ENCODE peak calls at places on chromosomes 13 and 19, in nine cellular contexts. D is pancreas, Z is upper lobe of right lung, U is breast epithelium, N is tibial artery, E is Peyer's patch, I is brain microvascular endothelial cell, P is cardiac muscle cell, O is tibial nerve. A is an unnamed sample.

GRCh38 chr13:48505597-48506091 is 27.2 kb downstream of the RCBTB2 start:
- DNase-seq in U (no peak), D (no peak), E (no peak), N (peak; percentile 65), P (no peak), I (no peak), Z (no peak), O (peak; percentile 57), A (no peak)

GRCh38 chr13:24119593-24120508 is 40.7 kb upstream of the SPATA13 start:
- DNase-seq in N (no peak), Z (no peak), D (no peak), I (no peak), P (peak; percentile 24), U (no peak), E (no peak), O (no peak), A (peak; percentile 50)

GRCh38 chr13:110261166-110262081 is 45.5 kb downstream of the COL4A1 start:
- DNase-seq in D (no peak), Z (no peak), E (no peak), O (no peak), U (no peak), P (no peak), N (no peak), I (no peak), A (no peak)

GRCh38 chr19:57105976-57106610 is 13.7 kb upstream of the USP29 start:
- DNase-seq in N (no peak), I (no peak), P (no peak), D (no peak), O (no peak), Z (no peak), U (no peak), E (no peak), A (no peak)

GRCh38 chr19:6730153-6730804 is 7.1 kb downstream of the GPR108 start:
- DNase-seq in E (peak; percentile 94), U (no peak), P (peak; percentile 42), D (peak; percentile 84), O (peak; percentile 81), Z (peak; percentile 96), N (no peak), I (no peak), A (peak; percentile 47)

GRCh38 chr13:44622701-44623100 is 46.6 kb upstream of the TSC22D1 start:
- DNase-seq in O (no peak), P (no peak), U (no peak), D (no peak), I (no peak), Z (no peak), E (no peak), N (no peak), A (no peak)

GRCh38 chr13:98681017-98681416 is 71.5 kb downstream of the SLC15A1 start:
- DNase-seq in Z (no peak), N (no peak), D (no peak), E (no peak), P (no peak), O (no peak), U (no peak), I (no peak), A (no peak)

GRCh38 chr19:43957891-43958290 is 6.9 kb downstream of the ZNF221 start:
- DNase-seq in D (no peak), I (no peak), N (no peak), E (no peak), O (no peak), P (no peak), Z (no peak), U (no peak), A (no peak)

GRCh38 chr13:109804654-109805053 is 18.3 kb upstream of the IRS2 start:
- DNase-seq in P (no peak), O (no peak), Z (no peak), D (no peak), U (no peak), N (no peak), E (no peak), I (no peak), A (no peak)

GRCh38 chr19:13001502-13002388 is 6.5 kb downstream of the NFIX start:
- DNase-seq in Z (no peak), P (no peak), N (peak; percentile 87), I (no peak), E (no peak), O (peak; percentile 78), D (peak; percentile 37), U (peak; percentile 84), A (no peak)

GRCh38 chr19:45276284-45276687 is 25.2 kb downstream of the MARK4 start:
- DNase-seq in O (no peak), D (no peak), E (no peak), Z (no peak), U (no peak), N (no peak), I (no peak), P (peak; percentile 17), A (no peak)

GRCh38 chr19:35519291-35519690 is 5.8 kb upstream of the DMKN start:
- DNase-seq in O (no peak), Z (no peak), U (no peak), N (no peak), E (no peak), D (no peak), I (no peak), P (no peak), A (no peak)

GRCh38 chr13:99671746-99672145 is 170.5 kb downstream of the TM9SF2 start:
- DNase-seq in D (no peak), U (no peak), Z (no peak), O (no peak), N (no peak), E (no peak), P (no peak), I (no peak), A (no peak)

DNA sequence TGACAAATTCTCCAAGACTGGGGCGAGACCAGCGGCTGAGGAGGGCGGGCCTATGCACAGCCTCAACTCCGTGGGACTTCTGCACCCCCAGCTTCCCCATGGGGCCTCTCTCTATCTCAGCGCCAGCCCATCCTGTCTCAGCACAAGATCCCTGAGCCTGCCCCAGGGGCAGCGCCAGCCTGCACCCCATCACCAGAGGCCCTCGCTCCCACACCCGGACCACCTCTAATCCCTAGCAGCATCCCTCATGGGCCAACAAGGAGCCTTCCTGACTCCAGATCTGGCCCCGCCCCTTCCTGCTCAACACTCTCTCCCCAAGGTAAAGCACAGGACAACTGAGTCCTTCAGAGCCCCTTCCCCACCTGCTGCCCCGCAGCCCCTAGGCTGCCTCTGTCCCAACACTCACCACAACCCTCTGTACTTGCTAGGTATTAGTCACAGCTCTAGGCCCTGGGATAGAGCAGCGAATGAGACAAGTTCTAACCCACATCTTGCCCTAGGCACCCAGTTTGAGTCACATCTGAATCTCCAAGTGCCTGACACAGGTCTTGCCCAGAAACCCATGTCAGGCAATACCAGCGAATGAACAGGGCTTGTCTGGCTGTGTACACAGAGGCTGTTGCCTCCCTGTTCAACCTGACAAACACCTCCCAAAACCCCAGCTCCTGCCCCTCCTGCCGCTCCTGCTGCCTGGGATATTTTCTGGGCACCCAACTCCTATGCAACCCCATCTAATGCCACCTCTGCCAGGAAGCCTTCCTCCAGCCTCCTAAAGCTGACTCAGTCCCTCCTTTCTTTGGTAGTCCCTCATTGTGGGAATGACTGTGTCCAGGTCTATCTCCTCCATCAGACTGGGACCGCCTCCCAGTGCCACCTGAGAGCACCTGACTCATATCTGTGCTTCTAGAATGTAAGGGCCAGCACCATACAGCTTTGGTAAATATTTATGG is 18.6 kb downstream of the GRIK5 start:
- DNase-seq in E (no peak), D (no peak), I (no peak), Z (no peak), U (no peak), N (no peak), P (no peak), O (no peak), A (no peak)
- H3K4me3 ChIP-seq in E (no peak overlapping the region), D (no peak overlapping the region), I (no peak overlapping the region), Z (no peak overlapping the region), U (no peak overlapping the region), N (no peak overlapping the region), P (no peak overlapping the region), O (no peak overlapping the region), A (no peak overlapping the region)

GRCh38 chr19:2413629-2414028 is 13.8 kb downstream of the TIMM13 start:
- DNase-seq in U (no peak), E (no peak), Z (no peak), P (no peak), O (no peak), I (no peak), N (no peak), D (no peak), A (no peak)
- TF ChIP-seq CTCF in U (no peak), E (no peak), Z (no peak), P (no peak), O (no peak), I (no peak), N (no peak), D (no peak), A (no peak)

GRCh38 chr19:52291781-52292180 is 5.2 kb upstream of the ZNF480 start:
- DNase-seq in P (no peak), U (no peak), I (no peak), N (no peak), E (no peak), D (no peak), Z (no peak), O (no peak), A (no peak)

GRCh38 chr19:52296773-52297600 is at the start of gene ZNF480:
- DNase-seq in O (peak; percentile 81), E (peak; percentile 90), N (peak; percentile 84), Z (peak; percentile 91), U (peak; percentile 53), I (peak; percentile 60), P (peak; percentile 86), D (peak; percentile 82), A (peak; percentile 89)

GRCh38 chr19:52297601-52298358 is 811 bp downstream of the ZNF480 start:
- DNase-seq in N (no peak), P (peak; percentile 22), Z (no peak), I (no peak), U (no peak), E (no peak), O (no peak), D (no peak), A (peak; percentile 50)

GRCh38 chr19:52296400-52296772 is 583 bp upstream of the ZNF480 start:
- DNase-seq in U (no peak), Z (no peak), D (no peak), O (no peak), I (no peak), E (no peak), P (peak; percentile 2), N (no peak), A (no peak)
- H3K27ac ChIP-seq in U (peak overlapping the region; percentile 69), Z (peak overlapping the region; percentile 55), D (peak overlapping the region; percentile 36), O (peak overlapping the region; percentile 82), I (no peak overlapping the region), E (peak overlapping the region; percentile 70), P (no peak overlapping the region), N (peak overlapping the region; percentile 83), A (peak overlapping the region; percentile 69)

DNA sequence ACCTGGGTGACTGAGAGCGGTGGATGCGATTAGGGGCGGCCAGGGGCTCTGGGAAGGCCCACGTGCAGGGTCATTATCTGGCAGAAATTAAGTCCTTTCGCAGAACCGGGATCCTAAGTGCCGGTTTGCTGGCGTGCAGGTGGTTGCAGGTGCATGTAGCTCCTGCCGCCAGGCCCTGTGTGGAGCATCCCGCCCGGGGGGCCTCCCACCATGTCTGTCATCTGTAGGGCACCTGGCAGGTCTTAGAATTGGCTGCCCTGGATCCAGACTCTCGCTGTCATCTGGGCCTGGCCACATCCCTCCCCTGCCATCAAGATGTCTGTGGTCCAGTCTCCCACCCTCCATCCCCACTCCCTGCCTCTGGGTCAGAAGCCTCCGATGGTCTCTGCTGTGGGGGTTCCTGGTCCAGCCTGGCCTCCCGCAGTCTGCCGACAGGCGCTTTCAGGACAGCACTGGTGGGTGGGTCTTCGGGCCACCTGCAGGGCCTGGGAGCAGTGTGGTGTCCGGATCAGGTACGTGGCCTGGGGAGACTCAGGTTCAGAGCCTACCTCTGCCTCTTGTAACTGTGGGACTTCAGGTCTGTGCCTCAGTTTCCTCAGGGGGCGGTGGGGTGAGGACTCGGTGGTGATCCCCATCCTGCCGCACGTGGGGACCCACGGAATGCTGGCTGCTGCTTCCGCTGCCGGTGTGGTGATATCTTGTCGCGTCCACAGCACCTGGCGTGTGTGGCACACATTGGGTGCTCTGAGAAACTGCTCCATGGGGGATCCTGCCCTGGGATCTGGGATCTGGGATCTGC is 5.4 kb downstream of the GNA11 start:
- DNase-seq in D (no peak), O (no peak), E (no peak), P (no peak), Z (no peak), N (no peak), I (no peak), U (no peak), A (no peak)
- H3K4me3 ChIP-seq in D (no peak overlapping the region), O (peak overlapping the region; percentile 99), E (peak overlapping the region; percentile 75), P (no peak overlapping the region), Z (peak overlapping the region; percentile 69), N (peak overlapping the region; percentile 49), I (no peak overlapping the region), U (peak overlapping the region; percentile 65), A (no peak overlapping the region)